ENCODE peak calls at places on chromosomes 3 and 15, in four cellular contexts. F is thoracic aorta, C is lower lobe of right lung, H is heart left ventricle. E is an unnamed sample.

GRCh38 chr3:52305926-52306325 is 10.2 kb upstream of the DNAH1 start:
- ATAC-seq in H (no peak), C (no peak), F (no peak), E (no peak)

GRCh38 chr3:43366466-43366865 is 80.1 kb downstream of the SNRK start:
- ATAC-seq in C (peak; percentile 6), F (no peak), H (no peak), E (peak; percentile 34)

GRCh38 chr15:74642724-74643367 is 27.2 kb downstream of the CLK3 start:
- ATAC-seq in H (no peak), C (peak; percentile 44), F (no peak), E (no peak)

GRCh38 chr3:192923731-192924130 is 6.1 kb upstream of the MB21D2 start:
- ATAC-seq in C (no peak), F (no peak), H (no peak), E (no peak)

GRCh38 chr3:45644467-45645201 is 44.6 kb upstream of the SACM1L start:
- ATAC-seq in H (no peak), F (no peak), C (no peak), E (no peak)

GRCh38 chr15:29815000-29815704 is 7.1 kb downstream of the TJP1 start:
- ATAC-seq in H (peak; percentile 83), F (no peak), C (peak; percentile 63), E (no peak)

GRCh38 chr3:193149998-193150397 is 91.0 kb upstream of the PLAAT1 start:
- ATAC-seq in F (peak; percentile 60), C (no peak), H (no peak), E (no peak)

GRCh38 chr3:122239112-122239511 is 55.6 kb downstream of the CASR start:
- ATAC-seq in F (no peak), H (no peak), C (no peak), E (no peak)

GRCh38 chr15:47622058-47622457 is 95.2 kb upstream of the SEMA6D start:
- ATAC-seq in F (no peak), H (no peak), C (no peak), E (no peak)

GRCh38 chr15:56759450-56759845 is 26.1 kb upstream of the ZNF280D start:
- ATAC-seq in C (no peak), H (peak; percentile 75), F (no peak), E (no peak)

GRCh38 chr3:82222401-82222800 is 461.0 kb upstream of the GBE1 start:
- ATAC-seq in F (no peak), C (no peak), H (no peak), E (no peak)

GRCh38 chr3:25690768-25691548 is 26.3 kb upstream of the TOP2B start:
- ATAC-seq in F (no peak), H (no peak), C (no peak), E (no peak)

GRCh38 chr3:177089120-177089519 is 108.2 kb downstream of the TBL1XR1 start:
- ATAC-seq in H (no peak), C (no peak), F (no peak), E (no peak)

GRCh38 chr3:60992395-60992794 is 258.9 kb downstream of the FHIT start:
- ATAC-seq in H (peak; percentile 75), F (no peak), C (peak; percentile 45), E (no peak)

GRCh38 chr3:121667333-121667732 is 6.6 kb upstream of the HCLS1 start:
- ATAC-seq in H (peak; percentile 36), C (peak; percentile 26), F (no peak), E (no peak)

GRCh38 chr15:40511093-40511471 is 40.3 kb downstream of the CHST14 start:
- ATAC-seq in C (peak; percentile 38), F (no peak), H (peak; percentile 3), E (peak; percentile 2)

GRCh38 chr3:3127432-3128010 is 781 bp downstream of the TRNT1 start:
- ATAC-seq in F (no peak), H (no peak), C (no peak), E (no peak)

GRCh38 chr15:76584868-76585572 is 248.4 kb downstream of the ISL2 start:
- ATAC-seq in H (peak; percentile 89), F (no peak), C (no peak), E (no peak)

GRCh38 chr3:8657804-8658311 is 13.3 kb upstream of the SSUH2 start:
- ATAC-seq in C (peak; percentile 30), F (no peak), H (peak; percentile 44), E (no peak)

GRCh38 chr3:107143206-107143605 is 234.0 kb upstream of the CCDC54 start:
- ATAC-seq in F (no peak), H (no peak), C (no peak), E (no peak)

GRCh38 chr3:189908646-189909045 is 212.1 kb downstream of the P3H2 start:
- ATAC-seq in C (no peak), H (no peak), F (no peak), E (no peak)

GRCh38 chr3:101219842-101220560 is 100.4 kb downstream of the IMPG2 start:
- ATAC-seq in H (no peak), F (no peak), C (no peak), E (no peak)

GRCh38 chr15:69150336-69150735 is 10.1 kb upstream of the GLCE start:
- ATAC-seq in F (no peak), C (no peak), H (no peak), E (no peak)

GRCh38 chr15:69149163-69149562 is 11.3 kb upstream of the GLCE start:
- ATAC-seq in H (no peak), F (no peak), C (no peak), E (no peak)

GRCh38 chr15:69149803-69150202 is 10.6 kb upstream of the GLCE start:
- ATAC-seq in C (no peak), H (no peak), F (no peak), E (no peak)

GRCh38 chr15:69146724-69147435 is 13.6 kb upstream of the GLCE start:
- ATAC-seq in C (no peak), F (no peak), H (no peak), E (no peak)

DNA sequence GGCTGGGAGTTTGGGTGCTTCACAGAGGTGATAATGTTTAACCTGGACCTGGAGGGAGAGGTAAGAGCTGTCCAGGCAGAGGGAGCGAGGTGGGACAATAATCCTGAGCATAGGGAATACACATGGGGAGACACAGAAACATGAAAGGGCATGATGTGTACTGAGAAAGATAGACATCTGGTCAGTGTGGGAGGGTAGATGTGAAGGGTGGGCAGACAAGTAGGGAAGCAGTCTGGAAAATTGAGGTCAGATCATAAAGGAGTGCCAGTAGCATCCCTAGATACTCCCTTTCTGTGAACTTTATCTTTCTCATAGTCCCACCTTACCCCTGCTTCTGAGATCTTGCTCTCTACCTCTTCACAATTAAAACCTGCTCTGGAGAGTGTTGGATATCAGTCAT is 12.0 kb upstream of the GLCE start:
- ATAC-seq in F (no peak), H (no peak), C (no peak), E (no peak)
- H3K27me3 ChIP-seq in F (no peaks in the 10 kb centered on the region), H (no peaks in the 10 kb centered on the region), C (no peaks in the 10 kb centered on the region), E (peaks cover 24% of the 10 kb centered on the region)

GRCh38 chr15:43941071-43941470 is 114.3 kb downstream of the WDR76 start:
- ATAC-seq in F (no peak), C (no peak), H (no peak), E (no peak)

GRCh38 chr15:43943511-43943910 is 116.7 kb downstream of the WDR76 start:
- ATAC-seq in H (no peak), C (no peak), F (no peak), E (no peak)

GRCh38 chr15:43941555-43941954 is 114.8 kb downstream of the WDR76 start:
- ATAC-seq in C (no peak), F (no peak), H (no peak), E (no peak)

GRCh38 chr15:43942157-43942556 is 115.4 kb downstream of the WDR76 start:
- ATAC-seq in H (no peak), C (no peak), F (no peak), E (no peak)

DNA sequence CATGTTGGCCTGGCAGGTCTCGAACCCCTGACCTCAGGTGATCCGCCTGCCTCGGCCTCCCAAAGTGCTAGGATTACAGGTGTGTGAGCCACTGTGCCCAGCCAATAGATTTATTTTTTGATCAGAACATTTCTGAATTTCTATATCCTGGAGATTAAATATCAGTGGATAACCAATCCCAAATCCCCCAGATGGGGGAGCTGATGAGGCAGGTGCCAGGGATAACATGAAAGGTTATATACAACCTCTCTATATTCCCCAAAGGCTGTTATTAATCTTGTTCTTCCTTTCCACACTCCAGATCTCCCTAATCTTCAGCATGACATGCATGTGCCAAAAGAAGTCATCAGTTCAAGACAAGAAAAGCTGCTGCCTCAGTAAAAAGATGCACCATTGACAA is 112.3 kb downstream of the WDR76 start:
- ATAC-seq in H (no peak), C (no peak), F (no peak), E (no peak)
- TF ChIP-seq CTCF in H (no peak), C (peak; percentile 11), F (no peak), E (no peak)

GRCh38 chr3:140420621-140421357 is 257.1 kb upstream of the TRIM42 start:
- ATAC-seq in C (peak; percentile 83), F (no peak), H (peak; percentile 52), E (peak; percentile 43)

GRCh38 chr3:140421884-140422283 is 256.0 kb upstream of the TRIM42 start:
- ATAC-seq in F (no peak), C (no peak), H (no peak), E (no peak)

GRCh38 chr3:140423146-140423545 is 254.7 kb upstream of the TRIM42 start:
- ATAC-seq in H (no peak), F (no peak), C (no peak), E (no peak)

GRCh38 chr3:140424726-140425125 is 253.1 kb upstream of the TRIM42 start:
- ATAC-seq in H (no peak), C (no peak), F (no peak), E (no peak)

DNA sequence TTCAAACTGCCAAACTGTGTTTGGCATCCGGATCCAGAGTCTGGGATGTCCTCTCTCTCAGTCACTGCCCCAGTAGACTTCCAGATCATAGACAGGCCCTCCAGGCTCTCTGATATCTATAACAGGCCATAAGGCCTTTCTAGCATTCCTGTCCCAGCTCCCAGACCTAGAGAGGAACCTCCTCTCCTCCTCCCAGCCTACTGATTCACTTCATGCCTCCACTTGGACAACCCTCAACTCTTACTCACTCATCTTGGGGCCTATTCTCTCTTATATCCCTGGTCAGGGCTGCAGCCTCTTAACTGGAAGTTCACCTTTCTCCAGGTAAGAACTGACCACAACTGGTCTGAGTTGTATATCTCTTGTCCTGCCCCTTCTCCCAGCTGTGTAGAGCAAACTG is 253.7 kb upstream of the TRIM42 start:
- ATAC-seq in C (no peak), H (no peak), F (no peak), E (no peak)
- H3K4me1 ChIP-seq in C (peaks cover 11% of the 10 kb centered on the region), H (peaks cover 9% of the 10 kb centered on the region), F (peaks cover 14% of the 10 kb centered on the region), E (no peaks in the 10 kb centered on the region)

DNA sequence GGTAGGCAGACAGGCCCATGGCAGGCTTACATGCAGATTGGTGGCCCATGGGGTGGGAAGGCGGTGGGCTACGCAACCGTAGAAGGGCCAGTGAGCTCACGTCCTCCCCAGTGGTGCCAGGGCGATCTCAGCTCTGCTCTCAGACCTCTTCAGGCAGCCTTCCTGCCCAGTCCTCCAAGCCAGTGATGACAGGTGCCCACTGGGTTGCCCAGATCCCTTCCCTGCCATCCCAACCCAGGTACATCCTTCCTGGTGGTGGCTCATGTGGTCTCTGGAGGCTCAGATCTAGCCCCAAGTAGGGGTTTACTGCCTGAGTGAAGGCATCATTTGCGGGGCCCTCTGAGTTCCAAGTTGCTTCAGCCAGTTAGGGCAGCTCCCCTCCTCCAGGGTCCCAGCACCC is 2.4 kb upstream of the DNAJB8 start:
- ATAC-seq in H (no peak), F (no peak), C (no peak), E (no peak)
- H3K27me3 ChIP-seq in H (no peaks in the 10 kb centered on the region), F (no peaks in the 10 kb centered on the region), C (peaks cover 4% of the 10 kb centered on the region), E (peaks cover 81% of the 10 kb centered on the region)